ENCODE peak calls at places on chromosomes 5 and 9, in six cellular contexts. O is heart left ventricle, A is HCT116, S is tibial artery, I is mesendoderm, J is Karpas-422. K is an unnamed sample.

GRCh38 chr5:150442699-150443080 is 6.8 kb downstream of the RPS14 start:
- DNase-seq in S (no peak), I (no peak), O (no peak), J (no peak), A (no peak), K (no peak)

GRCh38 chr5:95823738-95824609 is 1.4 kb upstream of the GLRX start:
- DNase-seq in S (peak; percentile 80), O (peak; percentile 74), A (peak; percentile 85), I (peak; percentile 56), J (no peak), K (peak; percentile 67)

GRCh38 chr5:177131711-177132503 is 1.7 kb upstream of the NSD1 start:
- DNase-seq in I (peak; percentile 70), J (peak; percentile 46), O (no peak), A (no peak), S (no peak), K (peak; percentile 33)

GRCh38 chr5:79573983-79574890 is 38.0 kb upstream of the TENT2 start:
- DNase-seq in O (no peak), S (no peak), J (no peak), I (no peak), A (no peak), K (no peak)

GRCh38 chr9:99023831-99024230 is 80.1 kb downstream of the COL15A1 start:
- DNase-seq in A (no peak), O (no peak), S (peak; percentile 75), J (peak; percentile 54), I (no peak), K (no peak)

GRCh38 chr9:82488702-82489578 is 500.4 kb downstream of the SPATA31D1 start:
- DNase-seq in A (no peak), S (peak; percentile 48), J (no peak), I (peak; percentile 45), O (no peak), K (no peak)

GRCh38 chr9:20518735-20519134 is 103.6 kb downstream of the MLLT3 start:
- DNase-seq in I (no peak), O (no peak), S (no peak), J (no peak), A (no peak), K (no peak)

GRCh38 chr5:39217365-39218281 is 1.7 kb downstream of the FYB1 start:
- DNase-seq in O (peak; percentile 73), I (peak; percentile 75), S (peak; percentile 87), A (peak; percentile 71), J (peak; percentile 87), K (peak; percentile 74)

GRCh38 chr5:142945321-142945720 is 175.1 kb downstream of the ARHGAP26 start:
- DNase-seq in A (no peak), I (no peak), J (no peak), S (no peak), O (no peak), K (no peak)

GRCh38 chr9:122261469-122261881 is 3.2 kb downstream of the RBM18 start:
- DNase-seq in I (no peak), A (no peak), O (peak; percentile 88), J (no peak), S (peak; percentile 67), K (peak; percentile 44)

GRCh38 chr9:134411451-134412297 is 85.4 kb downstream of the RXRA start:
- DNase-seq in S (no peak), A (no peak), I (peak; percentile 56), J (no peak), O (peak; percentile 66), K (no peak)

GRCh38 chr5:140734354-140734753 is 34.1 kb downstream of the ZMAT2 start:
- DNase-seq in J (no peak), A (no peak), I (peak; percentile 8), O (no peak), S (no peak), K (no peak)

GRCh38 chr9:38442473-38443096 is 18.3 kb upstream of the IGFBPL1 start:
- DNase-seq in I (no peak), J (no peak), A (no peak), O (no peak), S (no peak), K (no peak)
- H3K27ac ChIP-seq in I (no peak overlapping the region), J (no peak overlapping the region), A (no peak overlapping the region), O (no peak overlapping the region), S (no peak overlapping the region), K (no peak overlapping the region)

GRCh38 chr9:71637433-71637832 is 130.9 kb downstream of the CEMIP2 start:
- DNase-seq in I (no peak), O (no peak), J (no peak), A (no peak), S (no peak), K (no peak)
- H3K27ac ChIP-seq in I (no peak overlapping the region), O (peak overlapping the region; percentile 55), J (no peak overlapping the region), A (no peak overlapping the region), S (no peak overlapping the region), K (no peak overlapping the region)

GRCh38 chr9:137354845-137355420 is 52.9 kb upstream of the NRARP start:
- DNase-seq in S (no peak), A (no peak), J (no peak), O (no peak), I (no peak), K (no peak)
- H3K27ac ChIP-seq in S (no peak overlapping the region), A (no peak overlapping the region), J (no peak overlapping the region), O (peak overlapping the region; percentile 86), I (no peak overlapping the region), K (no peak overlapping the region)

GRCh38 chr9:124693403-124693802 is 77.7 kb downstream of the NR6A1 start:
- DNase-seq in J (no peak), O (no peak), S (no peak), I (no peak), A (no peak), K (no peak)

GRCh38 chr9:124696101-124696500 is 75.0 kb downstream of the NR6A1 start:
- DNase-seq in A (no peak), I (peak; percentile 49), O (no peak), S (no peak), J (no peak), K (no peak)

GRCh38 chr9:124697326-124698200 is 73.5 kb downstream of the NR6A1 start:
- DNase-seq in O (no peak), A (no peak), J (no peak), I (peak; percentile 44), S (no peak), K (no peak)

GRCh38 chr9:124694394-124695279 is 76.5 kb downstream of the NR6A1 start:
- DNase-seq in I (no peak), J (no peak), A (no peak), S (no peak), O (no peak), K (no peak)

GRCh38 chr9:124695280-124695890 is 75.7 kb downstream of the NR6A1 start:
- DNase-seq in O (no peak), J (no peak), I (no peak), S (no peak), A (no peak), K (no peak)
- H3K27ac ChIP-seq in O (no peak overlapping the region), J (no peak overlapping the region), I (no peak overlapping the region), S (no peak overlapping the region), A (peak overlapping the region; percentile 40), K (no peak overlapping the region)

GRCh38 chr9:91865041-91865440 is 85.0 kb downstream of the ROR2 start:
- DNase-seq in S (no peak), J (no peak), I (no peak), A (no peak), O (no peak), K (no peak)
- H3K27ac ChIP-seq in S (no peak overlapping the region), J (no peak overlapping the region), I (no peak overlapping the region), A (no peak overlapping the region), O (no peak overlapping the region), K (no peak overlapping the region)

GRCh38 chr5:179836225-179837019 is 15.7 kb downstream of the SQSTM1 start:
- DNase-seq in J (no peak), I (no peak), A (no peak), O (no peak), S (no peak), K (peak; percentile 85)
- H3K27ac ChIP-seq in J (no peak overlapping the region), I (no peak overlapping the region), A (no peak overlapping the region), O (peak overlapping the region; percentile 28), S (no peak overlapping the region), K (peak overlapping the region; percentile 87)

GRCh38 chr5:97181856-97182545 is 1.0 kb downstream of the RIOK2 start:
- DNase-seq in O (no peak), I (no peak), A (no peak), J (no peak), S (no peak), K (peak; percentile 21)
- H3K27ac ChIP-seq in O (peak overlapping the region; percentile 93), I (no peak overlapping the region), A (no peak overlapping the region), J (peak overlapping the region; percentile 81), S (peak overlapping the region; percentile 81), K (no peak overlapping the region)

DNA sequence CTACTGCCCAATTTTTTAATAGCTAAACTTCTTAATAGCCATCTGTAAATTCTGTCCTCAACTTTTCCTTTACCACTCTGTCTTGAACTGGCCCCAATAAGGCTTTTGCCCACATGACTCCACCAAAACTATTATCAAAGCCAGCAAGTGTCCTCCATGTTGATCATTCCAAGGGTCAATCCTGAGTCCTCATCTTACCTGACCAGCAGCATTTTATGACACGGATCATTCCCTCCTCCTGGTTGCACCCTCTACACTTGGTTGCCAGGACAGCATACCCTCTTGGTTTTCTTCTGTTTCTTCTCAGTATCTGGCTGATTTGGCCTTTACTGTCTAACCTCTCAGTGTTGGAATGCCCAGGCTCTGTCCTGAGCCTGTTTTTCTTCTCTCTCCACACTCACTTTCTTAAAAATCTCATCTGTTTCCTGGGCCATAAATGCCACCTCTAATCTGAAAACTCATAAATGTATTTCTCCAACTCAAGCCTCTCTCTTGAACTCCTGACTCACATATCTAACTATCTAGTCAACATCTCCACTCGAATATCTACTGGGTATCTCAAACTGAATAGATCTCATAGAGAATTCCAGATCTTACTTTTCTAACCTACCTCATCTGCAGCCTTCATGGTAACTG is 40.0 kb upstream of the CDC42SE2 start:
- DNase-seq in J (no peak), I (no peak), A (no peak), S (no peak), O (no peak), K (peak; percentile 54)
- H3K27ac ChIP-seq in J (peak overlapping the region; percentile 71), I (no peak overlapping the region), A (no peak overlapping the region), S (no peak overlapping the region), O (no peak overlapping the region), K (peak overlapping the region; percentile 67)

GRCh38 chr5:132815454-132815853 is 2.4 kb downstream of the SOWAHA start:
- DNase-seq in S (no peak), J (no peak), I (no peak), O (no peak), A (no peak), K (no peak)
- H3K27ac ChIP-seq in S (no peak overlapping the region), J (no peak overlapping the region), I (no peak overlapping the region), O (no peak overlapping the region), A (no peak overlapping the region), K (no peak overlapping the region)

DNA sequence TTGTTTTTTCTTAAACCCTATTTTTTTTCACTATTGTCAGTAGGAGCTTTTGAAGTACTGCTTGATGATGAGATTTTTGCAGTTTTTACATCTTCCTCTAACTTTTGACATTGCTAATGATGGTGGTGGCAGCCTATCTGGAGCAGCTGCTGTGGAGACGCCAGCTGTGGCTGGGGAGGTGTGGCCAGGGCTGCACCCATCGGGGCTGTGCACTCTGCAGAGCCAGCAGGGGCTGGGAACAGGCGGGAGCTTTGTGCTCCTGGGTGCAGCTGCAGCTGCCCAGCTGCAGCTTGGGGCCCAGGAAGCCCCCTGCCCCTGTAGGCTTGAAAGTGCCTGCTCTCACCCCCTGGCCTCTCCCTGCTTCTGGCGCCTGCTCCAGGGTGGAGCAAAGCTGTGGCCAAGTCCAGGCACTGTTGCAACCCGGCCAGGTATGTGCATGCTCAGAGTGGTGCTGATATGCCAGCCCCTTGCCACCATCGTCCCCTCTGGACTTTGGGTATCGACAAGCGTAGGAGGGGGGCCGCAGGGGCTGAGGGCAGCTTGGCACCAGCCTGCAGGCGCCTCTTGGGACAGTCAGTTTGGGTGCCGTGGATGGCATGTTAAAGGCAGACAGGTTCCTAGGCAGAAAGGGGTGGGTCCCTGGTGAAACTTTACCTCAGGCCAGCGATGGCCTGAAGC is 39.2 kb downstream of the FER start:
- DNase-seq in O (no peak), S (no peak), A (no peak), I (no peak), J (no peak), K (no peak)
- H3K27ac ChIP-seq in O (no peak overlapping the region), S (no peak overlapping the region), A (no peak overlapping the region), I (no peak overlapping the region), J (no peak overlapping the region), K (no peak overlapping the region)